ENCODE peak calls at places on chromosomes 16 and 17, in six cellular contexts. One of them, this sample, is unnamed.

GRCh38 chr17:63075969-63076368 is 109.9 kb downstream of the TANC2 start:
- DNase-seq in AG04450: no peak
- DNase-seq in GM23338: no peak
- DNase-seq in DMS153: no peak
- DNase-seq in AML-193: peak; percentile 27
- DNase-seq in LoVo: no peak
- DNase-seq in this sample: no peak

GRCh38 chr17:56879280-56879679 is 34.6 kb downstream of the TRIM25 start:
- DNase-seq in AG04450: no peak
- DNase-seq in GM23338: no peak
- DNase-seq in DMS153: no peak
- DNase-seq in AML-193: no peak
- DNase-seq in LoVo: no peak
- DNase-seq in this sample: no peak

GRCh38 chr17:1474402-1475189 is 17.9 kb downstream of the MYO1C start:
- DNase-seq in AG04450: no peak
- DNase-seq in GM23338: no peak
- DNase-seq in DMS153: no peak
- DNase-seq in AML-193: no peak
- DNase-seq in LoVo: no peak
- DNase-seq in this sample: no peak

GRCh38 chr17:33169580-33170285 is 123.4 kb downstream of the ASIC2 start:
- DNase-seq in AG04450: no peak
- DNase-seq in GM23338: no peak
- DNase-seq in DMS153: no peak
- DNase-seq in AML-193: no peak
- DNase-seq in LoVo: no peak
- DNase-seq in this sample: no peak

GRCh38 chr17:76497979-76498885 is 3.0 kb downstream of the RHBDF2 start:
- DNase-seq in AG04450: peak; percentile 76
- DNase-seq in GM23338: peak; percentile 65
- DNase-seq in DMS153: peak; percentile 56
- DNase-seq in AML-193: no peak
- DNase-seq in LoVo: no peak
- DNase-seq in this sample: no peak

GRCh38 chr17:45248132-45248936 is 13.6 kb downstream of the SPATA32 start:
- DNase-seq in AG04450: no peak
- DNase-seq in GM23338: peak; percentile 85
- DNase-seq in DMS153: no peak
- DNase-seq in AML-193: peak; percentile 10
- DNase-seq in LoVo: peak; percentile 59
- DNase-seq in this sample: no peak

GRCh38 chr17:7856081-7856791 is 1.1 kb downstream of the NAA38 start:
- DNase-seq in AG04450: no peak
- DNase-seq in GM23338: no peak
- DNase-seq in DMS153: no peak
- DNase-seq in AML-193: no peak
- DNase-seq in LoVo: peak; percentile 56
- DNase-seq in this sample: no peak

GRCh38 chr16:56482667-56483236 is 31.4 kb downstream of the OGFOD1 start:
- DNase-seq in AG04450: no peak
- DNase-seq in GM23338: no peak
- DNase-seq in DMS153: no peak
- DNase-seq in AML-193: no peak
- DNase-seq in LoVo: no peak
- DNase-seq in this sample: no peak

GRCh38 chr16:82182237-82183003 is 12.4 kb upstream of the MPHOSPH6 start:
- DNase-seq in AG04450: no peak
- DNase-seq in GM23338: peak; percentile 45
- DNase-seq in DMS153: peak; percentile 62
- DNase-seq in AML-193: no peak
- DNase-seq in LoVo: no peak
- DNase-seq in this sample: no peak

GRCh38 chr16:69417537-69418199 is 6.8 kb upstream of the CYB5B start:
- DNase-seq in AG04450: no peak
- DNase-seq in GM23338: peak; percentile 64
- DNase-seq in DMS153: peak; percentile 6
- DNase-seq in AML-193: no peak
- DNase-seq in LoVo: peak; percentile 66
- DNase-seq in this sample: no peak

GRCh38 chr17:74732042-74732846 is 4.8 kb upstream of the RAB37 start:
- DNase-seq in AG04450: no peak
- DNase-seq in GM23338: no peak
- DNase-seq in DMS153: no peak
- DNase-seq in AML-193: no peak
- DNase-seq in LoVo: no peak
- DNase-seq in this sample: no peak

GRCh38 chr17:73476890-73477350 is 165.1 kb upstream of the CDC42EP4 start:
- DNase-seq in AG04450: no peak
- DNase-seq in GM23338: no peak
- DNase-seq in DMS153: peak; percentile 63
- DNase-seq in AML-193: no peak
- DNase-seq in LoVo: no peak
- DNase-seq in this sample: no peak

GRCh38 chr16:23071202-23072083 is 77.8 kb downstream of the USP31 start:
- DNase-seq in AG04450: no peak
- DNase-seq in GM23338: no peak
- DNase-seq in DMS153: no peak
- DNase-seq in AML-193: no peak
- DNase-seq in LoVo: no peak
- DNase-seq in this sample: no peak

GRCh38 chr17:80146121-80147034 is 550 bp downstream of the EIF4A3 start:
- DNase-seq in AG04450: no peak
- DNase-seq in GM23338: peak; percentile 59
- DNase-seq in DMS153: no peak
- DNase-seq in AML-193: peak; percentile 22
- DNase-seq in LoVo: no peak
- DNase-seq in this sample: no peak

GRCh38 chr16:49608801-49609200 is 235.2 kb downstream of the C16orf78 start:
- DNase-seq in AG04450: peak; percentile 30
- DNase-seq in GM23338: peak; percentile 60
- DNase-seq in DMS153: no peak
- DNase-seq in AML-193: no peak
- DNase-seq in LoVo: no peak
- DNase-seq in this sample: no peak

GRCh38 chr17:50498021-50498874 is 10.0 kb upstream of the MYCBPAP start:
- DNase-seq in AG04450: no peak
- DNase-seq in GM23338: no peak
- DNase-seq in DMS153: no peak
- DNase-seq in AML-193: no peak
- DNase-seq in LoVo: peak; percentile 66
- DNase-seq in this sample: no peak

GRCh38 chr17:65228734-65229390 is 91.7 kb downstream of the RGS9 start:
- DNase-seq in AG04450: no peak
- DNase-seq in GM23338: no peak
- DNase-seq in DMS153: no peak
- DNase-seq in AML-193: no peak
- DNase-seq in LoVo: peak; percentile 92
- DNase-seq in this sample: no peak

GRCh38 chr16:77584205-77584859 is 138.0 kb upstream of the NUDT7 start:
- DNase-seq in AG04450: peak; percentile 21
- DNase-seq in GM23338: peak; percentile 78
- DNase-seq in DMS153: peak; percentile 48
- DNase-seq in AML-193: peak; percentile 63
- DNase-seq in LoVo: peak; percentile 48
- DNase-seq in this sample: peak; percentile 27

GRCh38 chr17:77802811-77803220 is 155.7 kb upstream of the TNRC6C start:
- DNase-seq in AG04450: no peak
- DNase-seq in GM23338: peak; percentile 73
- DNase-seq in DMS153: peak; percentile 74
- DNase-seq in AML-193: no peak
- DNase-seq in LoVo: no peak
- DNase-seq in this sample: no peak

GRCh38 chr16:48054881-48055601 is 100.8 kb downstream of the ABCC12 start:
- DNase-seq in AG04450: peak; percentile 36
- DNase-seq in GM23338: peak; percentile 85
- DNase-seq in DMS153: no peak
- DNase-seq in AML-193: peak; percentile 21
- DNase-seq in LoVo: peak; percentile 27
- DNase-seq in this sample: peak; percentile 33

GRCh38 chr16:4979736-4980660 is 21.9 kb downstream of the SEC14L5 start:
- DNase-seq in AG04450: no peak
- DNase-seq in GM23338: no peak
- DNase-seq in DMS153: no peak
- DNase-seq in AML-193: no peak
- DNase-seq in LoVo: no peak
- DNase-seq in this sample: no peak